ENCODE peak calls at places on chromosomes 6 and 20, in seven cellular contexts. J is posterior vena cava, L is heart right ventricle, E is fibroblast of gingiva, Q is cerebellar cortex, N is EL, M is H9. O is an unnamed sample.

GRCh38 chr6:134002821-134003220 is 49.6 kb downstream of the SLC2A12 start:
- DNase-seq in E (no peak), N (no peak), Q (no peak), M (no peak), J (no peak), L (no peak), O (no peak)

GRCh38 chr6:158059108-158059507 is 77.4 kb downstream of the SYNJ2 start:
- DNase-seq in J (peak), M (no peak), Q (no peak), L (no peak), N (no peak), E (no peak), O (no peak)

GRCh38 chr6:89597372-89597771 is 41.2 kb downstream of the LYRM2 start:
- DNase-seq in J (no peak), L (no peak), N (no peak), Q (no peak), E (no peak), M (no peak), O (no peak)

GRCh38 chr6:163349001-163349680 is 65.4 kb upstream of the QKI start:
- DNase-seq in N (peak), M (no peak), Q (peak), J (no peak), E (no peak), L (no peak), O (no peak)

GRCh38 chr20:41318271-41318649 is 729 bp upstream of the ZHX3 start:
- DNase-seq in L (no peak), J (no peak), N (no peak), Q (no peak), M (no peak), E (no peak), O (no peak)

GRCh38 chr20:51610761-51611624 is 68.5 kb upstream of the NFATC2 start:
- DNase-seq in L (no peak), N (no peak), E (no peak), M (no peak), J (no peak), Q (no peak), O (no peak)

GRCh38 chr6:109236140-109237081 is 141.1 kb downstream of the CEP57L1 start:
- DNase-seq in Q (peak), M (peak), E (no peak), L (peak), N (no peak), J (no peak), O (peak)

GRCh38 chr6:17687136-17687535 is 19.6 kb downstream of the NUP153 start:
- DNase-seq in N (no peak), E (no peak), M (no peak), Q (no peak), L (no peak), J (no peak), O (no peak)